ENCODE peak calls at places on chromosomes 12 and 14, in ten cellular contexts. D is GDM1; X is Daoy; F is NCI-H1105; S is ecto neural progenitor cell; P is activated naive CD8-positive, alpha-beta T cell treated with anti-CD3 and anti-CD28 coated beads, Interleukin-2, amount 10 ng/mL, durations not matched to agents 7 days and 5 days; L is GM20000; T is CD8-positive, alpha-beta T cell; R is body of pancreas; E is spleen. Y is an unnamed sample.

GRCh38 chr14:72692678-72693077 is 201.2 kb downstream of the DPF3 start:
- DNase-seq in L (no peak), E (no peak), F (peak; percentile 20), P (no peak), R (peak; percentile 68), T (no peak), D (no peak), S (no peak), X (no peak), Y (no peak)

GRCh38 chr14:55301722-55302121 is 30.5 kb downstream of the FBXO34 start:
- DNase-seq in T (no peak), D (no peak), L (peak; percentile 46), F (no peak), X (peak; percentile 50), R (no peak), S (no peak), P (no peak), E (no peak), Y (peak; percentile 16)

GRCh38 chr12:123077298-123078113 is 73.4 kb downstream of the PITPNM2 start:
- DNase-seq in L (no peak), F (no peak), X (no peak), R (no peak), P (no peak), D (no peak), S (no peak), E (no peak), T (no peak), Y (no peak)

GRCh38 chr12:86148612-86149011 is 107.6 kb downstream of the MGAT4C start:
- DNase-seq in E (no peak), X (no peak), R (no peak), P (no peak), D (no peak), T (no peak), L (no peak), S (no peak), F (no peak), Y (no peak)

GRCh38 chr12:125065021-125065752 is at the start of gene AACS:
- DNase-seq in F (peak; percentile 77), P (peak; percentile 83), T (peak; percentile 59), S (peak; percentile 96), L (peak; percentile 99), R (peak; percentile 81), E (peak; percentile 94), D (peak; percentile 18), X (peak; percentile 82), Y (peak; percentile 41)

GRCh38 chr12:121184425-121184824 is 25.5 kb upstream of the P2RX4 start:
- DNase-seq in T (no peak), S (no peak), D (no peak), F (peak; percentile 81), L (no peak), P (no peak), E (no peak), X (no peak), R (no peak), Y (no peak)

GRCh38 chr12:120321382-120322202 is 6.0 kb downstream of the PLA2G1B start:
- DNase-seq in L (no peak), S (no peak), D (no peak), X (no peak), T (no peak), E (no peak), P (no peak), R (peak; percentile 81), F (no peak), Y (no peak)

GRCh38 chr14:105061428-105062047 is 3.7 kb downstream of the GPR132 start:
- DNase-seq in F (no peak), T (no peak), X (no peak), D (peak; percentile 57), P (peak; percentile 64), R (peak; percentile 26), S (peak; percentile 50), L (peak; percentile 76), E (peak; percentile 94), Y (no peak)

GRCh38 chr14:95523051-95523817 is 6.8 kb upstream of the SYNE3 start:
- DNase-seq in S (no peak), X (no peak), T (no peak), E (no peak), L (no peak), D (no peak), F (no peak), R (no peak), P (peak; percentile 57), Y (no peak)

GRCh38 chr14:61188196-61188595 is 92.9 kb downstream of the TMEM30B start:
- DNase-seq in D (no peak), T (no peak), X (peak; percentile 80), E (no peak), P (no peak), S (peak; percentile 52), F (no peak), L (no peak), R (no peak), Y (no peak)

GRCh38 chr12:66662729-66663128 is 16.1 kb downstream of the GRIP1 start:
- DNase-seq in P (no peak), E (no peak), F (peak; percentile 31), S (no peak), R (no peak), X (peak; percentile 49), L (no peak), T (no peak), D (no peak), Y (no peak)

GRCh38 chr12:55001198-55001827 is 16.8 kb upstream of the TESPA1 start:
- DNase-seq in X (no peak), F (no peak), L (no peak), T (no peak), R (no peak), P (no peak), S (no peak), E (no peak), D (no peak), Y (no peak)

GRCh38 chr12:68207276-68207675 is 18.3 kb downstream of the IL26 start:
- DNase-seq in E (no peak), D (no peak), T (no peak), F (peak; percentile 70), S (no peak), P (no peak), R (no peak), L (no peak), X (no peak), Y (no peak)

GRCh38 chr12:63276537-63277365 is 125.8 kb upstream of the AVPR1A start:
- DNase-seq in E (no peak), F (peak; percentile 66), D (peak; percentile 26), S (peak; percentile 65), T (no peak), P (no peak), X (peak; percentile 40), L (peak; percentile 6), R (peak; percentile 74), Y (peak; percentile 30)